ENCODE peak calls at places on chromosomes 12 and 14, in nine cellular contexts. One of them, this sample, is unnamed.

GRCh38 chr14:101248840-101249675 is 312.2 kb upstream of the DIO3 start:
- DNase-seq in stimulated activated CD4-positive, alpha-beta T cell treated with anti-CD3 and anti-CD28 coated beads, Interleukin-2, amount 100 ng/mL, for 4 hours: no peak
- DNase-seq in posterior cingulate gyrus: no peak
- DNase-seq in NCI-H1105 treated with DMSO at 0.1 percent for 48 hours: no peak
- DNase-seq in NCI-H1436: no peak
- DNase-seq in epithelial cell of esophagus: no peak
- DNase-seq in activated effector memory CD4-positive, alpha-beta T cell treated with Interleukin-2 at 50 U/mL for 16 hours: no peak
- DNase-seq in upper lobe of right lung: no peak
- DNase-seq in LHCN-M2: no peak
- DNase-seq in this sample: no peak

GRCh38 chr12:6784292-6784691 is 5.0 kb upstream of the CD4 start:
- DNase-seq in activated effector memory CD4-positive, alpha-beta T cell treated with Interleukin-2 at 50 U/mL for 16 hours: no peak
- DNase-seq in LHCN-M2: no peak
- DNase-seq in NCI-H1436: no peak
- DNase-seq in upper lobe of right lung: no peak
- DNase-seq in stimulated activated CD4-positive, alpha-beta T cell treated with anti-CD3 and anti-CD28 coated beads, Interleukin-2, amount 100 ng/mL, for 4 hours: no peak
- DNase-seq in epithelial cell of esophagus: no peak
- DNase-seq in posterior cingulate gyrus: no peak
- DNase-seq in NCI-H1105 treated with DMSO at 0.1 percent for 48 hours: no peak
- DNase-seq in this sample: no peak

GRCh38 chr12:71441350-71441748 is 1.8 kb downstream of the LGR5 start:
- DNase-seq in NCI-H1436: no peak
- DNase-seq in posterior cingulate gyrus: no peak
- DNase-seq in LHCN-M2: no peak
- DNase-seq in stimulated activated CD4-positive, alpha-beta T cell treated with anti-CD3 and anti-CD28 coated beads, Interleukin-2, amount 100 ng/mL, for 4 hours: no peak
- DNase-seq in upper lobe of right lung: no peak
- DNase-seq in activated effector memory CD4-positive, alpha-beta T cell treated with Interleukin-2 at 50 U/mL for 16 hours: no peak
- DNase-seq in epithelial cell of esophagus: no peak
- DNase-seq in NCI-H1105 treated with DMSO at 0.1 percent for 48 hours: no peak
- DNase-seq in this sample: no peak

GRCh38 chr14:65351493-65352224 is 60.9 kb upstream of the FUT8 start:
- DNase-seq in NCI-H1105 treated with DMSO at 0.1 percent for 48 hours: no peak
- DNase-seq in upper lobe of right lung: no peak
- DNase-seq in NCI-H1436: no peak
- DNase-seq in LHCN-M2: no peak
- DNase-seq in posterior cingulate gyrus: no peak
- DNase-seq in stimulated activated CD4-positive, alpha-beta T cell treated with anti-CD3 and anti-CD28 coated beads, Interleukin-2, amount 100 ng/mL, for 4 hours: no peak
- DNase-seq in activated effector memory CD4-positive, alpha-beta T cell treated with Interleukin-2 at 50 U/mL for 16 hours: no peak
- DNase-seq in epithelial cell of esophagus: no peak
- DNase-seq in this sample: no peak

GRCh38 chr14:33737446-33737845 is 213.4 kb downstream of the EGLN3 start:
- DNase-seq in posterior cingulate gyrus: no peak
- DNase-seq in LHCN-M2: peak
- DNase-seq in epithelial cell of esophagus: peak
- DNase-seq in NCI-H1105 treated with DMSO at 0.1 percent for 48 hours: no peak
- DNase-seq in upper lobe of right lung: no peak
- DNase-seq in stimulated activated CD4-positive, alpha-beta T cell treated with anti-CD3 and anti-CD28 coated beads, Interleukin-2, amount 100 ng/mL, for 4 hours: no peak
- DNase-seq in activated effector memory CD4-positive, alpha-beta T cell treated with Interleukin-2 at 50 U/mL for 16 hours: no peak
- DNase-seq in NCI-H1436: no peak
- DNase-seq in this sample: no peak

GRCh38 chr14:95291859-95292542 is 27.7 kb downstream of the CLMN start:
- DNase-seq in LHCN-M2: peak
- DNase-seq in epithelial cell of esophagus: peak
- DNase-seq in NCI-H1436: peak
- DNase-seq in upper lobe of right lung: no peak
- DNase-seq in stimulated activated CD4-positive, alpha-beta T cell treated with anti-CD3 and anti-CD28 coated beads, Interleukin-2, amount 100 ng/mL, for 4 hours: peak
- DNase-seq in NCI-H1105 treated with DMSO at 0.1 percent for 48 hours: peak
- DNase-seq in posterior cingulate gyrus: peak
- DNase-seq in activated effector memory CD4-positive, alpha-beta T cell treated with Interleukin-2 at 50 U/mL for 16 hours: no peak
- DNase-seq in this sample: no peak

GRCh38 chr12:107788690-107789458 is 14.4 kb downstream of the ASCL4 start:
- DNase-seq in activated effector memory CD4-positive, alpha-beta T cell treated with Interleukin-2 at 50 U/mL for 16 hours: no peak
- DNase-seq in upper lobe of right lung: no peak
- DNase-seq in posterior cingulate gyrus: no peak
- DNase-seq in NCI-H1436: no peak
- DNase-seq in stimulated activated CD4-positive, alpha-beta T cell treated with anti-CD3 and anti-CD28 coated beads, Interleukin-2, amount 100 ng/mL, for 4 hours: no peak
- DNase-seq in epithelial cell of esophagus: no peak
- DNase-seq in NCI-H1105 treated with DMSO at 0.1 percent for 48 hours: peak
- DNase-seq in LHCN-M2: no peak
- DNase-seq in this sample: peak

GRCh38 chr12:123058980-123059379 is 78.5 kb downstream of the ARL6IP4 start:
- DNase-seq in stimulated activated CD4-positive, alpha-beta T cell treated with anti-CD3 and anti-CD28 coated beads, Interleukin-2, amount 100 ng/mL, for 4 hours: no peak
- DNase-seq in NCI-H1436: no peak
- DNase-seq in epithelial cell of esophagus: no peak
- DNase-seq in LHCN-M2: no peak
- DNase-seq in activated effector memory CD4-positive, alpha-beta T cell treated with Interleukin-2 at 50 U/mL for 16 hours: no peak
- DNase-seq in upper lobe of right lung: peak
- DNase-seq in NCI-H1105 treated with DMSO at 0.1 percent for 48 hours: no peak
- DNase-seq in posterior cingulate gyrus: no peak
- DNase-seq in this sample: no peak